ENCODE peak calls at places on chromosome 15, in four cellular contexts. V is aorta, K is adipocyte, Z is GM12878. D is an unnamed sample.

GRCh38 chr15:39580630-39581500 is at the start of gene THBS1:
- DNase-seq in K (peak), V (peak), Z (no peak), D (peak)

GRCh38 chr15:74334127-74334526 is 33.3 kb downstream of the CYP11A1 start:
- DNase-seq in K (no peak), Z (no peak), V (no peak), D (no peak)

GRCh38 chr15:80514071-80514780 is 110.0 kb downstream of the ARNT2 start:
- DNase-seq in V (no peak), Z (no peak), K (peak), D (peak)

GRCh38 chr15:83358972-83359564 is 74.6 kb upstream of the BNC1 start:
- DNase-seq in V (no peak), Z (no peak), K (no peak), D (no peak)

GRCh38 chr15:79475312-79475711 is 43.2 kb downstream of the MINAR1 start:
- DNase-seq in K (peak), Z (no peak), V (no peak), D (peak)

GRCh38 chr15:81955709-81956108 is 90.1 kb downstream of the MEX3B start:
- DNase-seq in Z (no peak), K (peak), V (no peak), D (no peak)

GRCh38 chr15:51970132-51970817 is 1.3 kb downstream of the LEO1 start:
- DNase-seq in Z (no peak), K (no peak), V (no peak), D (no peak)

GRCh38 chr15:48221885-48222284 is 15.8 kb downstream of the SLC12A1 start:
- DNase-seq in V (peak), K (no peak), Z (no peak), D (no peak)

GRCh38 chr15:92021765-92022164 is 168.3 kb downstream of the SLCO3A1 start:
- DNase-seq in V (no peak), Z (no peak), K (no peak), D (no peak)

GRCh38 chr15:25092661-25093060 is 137.9 kb downstream of the SNRPN start:
- DNase-seq in V (no peak), Z (no peak), K (no peak), D (no peak)

GRCh38 chr15:25089577-25089976 is 134.8 kb downstream of the SNRPN start:
- DNase-seq in K (no peak), Z (no peak), V (no peak), D (no peak)

GRCh38 chr15:25090073-25090733 is 135.4 kb downstream of the SNRPN start:
- DNase-seq in V (no peak), Z (no peak), K (no peak), D (no peak)

GRCh38 chr15:25093455-25094029 is 138.8 kb downstream of the SNRPN start:
- DNase-seq in V (no peak), Z (no peak), K (no peak), D (no peak)

GRCh38 chr15:25091421-25092158 is 136.8 kb downstream of the SNRPN start:
- DNase-seq in Z (no peak), V (no peak), K (no peak), D (no peak)
- H3K4me3 ChIP-seq in Z (no peak), V (no peak), K (no peak), D (no peak)

GRCh38 chr15:66161108-66161507 is 92.4 kb downstream of the MEGF11 start:
- DNase-seq in Z (no peak), K (no peak), V (no peak), D (no peak)

GRCh38 chr15:66163553-66163952 is 90.0 kb downstream of the MEGF11 start:
- DNase-seq in Z (no peak), V (no peak), K (no peak), D (no peak)

GRCh38 chr15:66164788-66165187 is 88.8 kb downstream of the MEGF11 start:
- DNase-seq in V (no peak), K (no peak), Z (no peak), D (no peak)

GRCh38 chr15:66162286-66162685 is 91.3 kb downstream of the MEGF11 start:
- DNase-seq in Z (no peak), K (no peak), V (no peak), D (no peak)

DNA sequence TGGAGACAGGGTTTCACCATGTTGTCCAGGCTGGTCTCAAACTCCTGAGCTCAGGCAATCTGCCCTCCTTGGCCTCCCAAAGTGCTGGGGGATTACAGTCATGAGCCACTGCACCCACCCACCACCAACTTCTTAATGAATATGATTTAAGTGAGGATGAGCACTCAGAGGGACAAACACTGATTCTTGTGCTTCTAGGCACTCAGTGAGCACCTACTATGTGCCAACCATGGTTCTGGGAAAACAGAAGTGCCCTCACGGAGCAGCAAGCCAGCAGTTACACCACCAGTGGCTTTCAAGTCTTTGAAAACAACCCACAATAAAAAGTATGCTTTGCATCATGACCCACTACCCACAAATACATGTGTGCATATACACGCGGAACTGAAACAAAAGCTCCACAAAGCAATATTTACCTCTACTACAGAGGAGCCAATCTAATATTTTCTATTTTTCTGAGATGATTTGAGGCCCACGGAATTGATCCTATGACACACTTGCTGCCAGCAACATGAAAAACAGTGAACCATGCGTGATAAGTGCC is 91.9 kb downstream of the MEGF11 start:
- DNase-seq in K (no peak), V (no peak), Z (no peak), D (no peak)
- H3K4me3 ChIP-seq in K (no peak), V (no peak), Z (no peak), D (no peak)

DNA sequence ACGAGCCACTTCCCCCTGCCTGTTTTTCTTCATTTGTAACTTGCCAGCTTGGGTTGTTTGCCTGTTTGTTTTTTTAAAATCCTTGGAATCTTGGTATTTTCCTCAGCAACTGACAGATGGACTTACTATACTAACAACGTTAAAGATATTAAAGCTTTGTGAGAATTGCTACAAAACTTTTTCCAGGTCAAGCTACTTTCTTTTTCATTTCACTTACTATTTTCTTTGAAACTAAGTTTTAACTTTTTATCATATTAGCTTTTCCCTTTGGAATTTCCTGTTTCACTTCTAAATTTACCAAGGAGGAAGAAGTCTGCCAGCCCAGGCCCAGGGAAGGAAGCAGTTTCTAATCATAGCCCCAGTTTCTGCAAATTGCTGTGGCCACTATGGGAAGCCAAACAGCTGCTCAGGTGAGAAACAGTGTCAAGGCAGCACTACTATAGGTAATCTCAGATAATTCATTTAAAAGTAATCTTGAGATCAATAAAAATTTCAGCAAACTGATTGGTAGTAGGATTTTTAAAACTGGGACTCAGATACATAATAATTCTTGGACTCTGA is 18.4 kb downstream of the CYFIP1 start:
- DNase-seq in K (peak), Z (no peak), V (no peak), D (no peak)
- H3K4me3 ChIP-seq in K (peak), Z (no peak), V (no peak), D (no peak)

GRCh38 chr15:77764095-77764494 is 131.4 kb upstream of the LINGO1 start:
- DNase-seq in V (no peak), K (no peak), Z (no peak), D (no peak)

GRCh38 chr15:77768107-77768506 is 135.4 kb upstream of the LINGO1 start:
- DNase-seq in Z (no peak), V (no peak), K (no peak), D (no peak)

GRCh38 chr15:77759896-77760592 is 127.3 kb upstream of the LINGO1 start:
- DNase-seq in V (no peak), K (peak), Z (no peak), D (no peak)

GRCh38 chr15:77762747-77763146 is 130.0 kb upstream of the LINGO1 start:
- DNase-seq in Z (no peak), V (no peak), K (no peak), D (no peak)
- H3K4me3 ChIP-seq in Z (no peak), V (no peak), K (no peak), D (no peak)

GRCh38 chr15:77060560-77060959 is 10.3 kb downstream of the TSPAN3 start:
- DNase-seq in Z (no peak), V (no peak), K (peak), D (peak)

GRCh38 chr15:77059761-77060345 is 11.1 kb downstream of the TSPAN3 start:
- DNase-seq in V (no peak), Z (peak), K (peak), D (no peak)

GRCh38 chr15:77057650-77058049 is 13.3 kb downstream of the TSPAN3 start:
- DNase-seq in V (no peak), Z (no peak), K (no peak), D (no peak)

GRCh38 chr15:77057072-77057471 is 13.8 kb downstream of the TSPAN3 start:
- DNase-seq in V (no peak), Z (no peak), K (peak), D (no peak)

DNA sequence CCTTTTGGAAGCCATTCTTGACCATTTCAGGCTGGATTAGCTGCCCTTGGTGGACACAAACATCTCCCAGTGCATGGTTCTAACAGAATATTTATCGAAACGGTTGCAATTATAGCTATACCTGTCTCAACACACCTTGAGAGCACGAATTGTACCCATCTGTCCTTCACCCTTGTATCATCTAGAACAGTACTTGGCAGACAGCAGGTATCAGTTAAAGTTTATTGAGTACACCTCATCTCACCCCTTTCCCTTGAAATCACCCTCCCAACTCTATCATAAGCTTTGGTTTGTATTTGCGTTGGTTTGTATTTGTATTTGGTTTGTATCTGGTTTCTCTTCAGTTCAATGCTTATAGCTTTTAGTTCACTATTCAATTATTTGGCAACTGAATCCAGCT is 12.4 kb downstream of the TSPAN3 start:
- DNase-seq in Z (no peak), V (no peak), K (no peak), D (no peak)
- H3K4me3 ChIP-seq in Z (no peak), V (no peak), K (no peak), D (no peak)

GRCh38 chr15:89378699-89379422 is 44.2 kb upstream of the POLG start:
- DNase-seq in K (no peak), Z (no peak), V (no peak), D (no peak)
- H3K4me3 ChIP-seq in K (no peak), Z (no peak), V (peak), D (peak)

GRCh38 chr15:69299451-69300128 is 878 bp downstream of the PAQR5 start:
- DNase-seq in V (peak), K (no peak), Z (no peak), D (no peak)
- H3K4me3 ChIP-seq in V (peak), K (peak), Z (no peak), D (peak)